ENCODE peak calls at places on chromosomes 12 and 14, in nine cellular contexts. D, U, T, A, N, O, B, G and X are unnamed samples.

GRCh38 chr12:130026608-130027176 is 122.9 kb upstream of the TMEM132D start:
- DNase-seq in D (no peak), U (no peak), T (no peak), A (peak), N (no peak), O (peak), B (peak), G (no peak), X (peak)

GRCh38 chr12:15304296-15304695 is 18.0 kb upstream of the PTPRO start:
- DNase-seq in D (no peak), U (no peak), T (no peak), A (no peak), N (no peak), O (no peak), B (no peak), G (no peak), X (no peak)

GRCh38 chr12:80821513-80822000 is 104.8 kb downstream of the MYF5 start:
- DNase-seq in D (peak), U (no peak), T (no peak), A (no peak), N (no peak), O (no peak), B (no peak), G (no peak), X (peak)

GRCh38 chr14:53054457-53054856 is 98.7 kb downstream of the DDHD1 start:
- DNase-seq in D (no peak), U (no peak), T (no peak), A (no peak), N (no peak), O (no peak), B (no peak), G (no peak), X (no peak)

GRCh38 chr12:112937741-112938719 is at the start of gene OAS3:
- DNase-seq in D (peak), U (peak), T (peak), A (peak), N (peak), O (peak), B (peak), G (peak), X (peak)

GRCh38 chr14:55117816-55118441 is 11.1 kb upstream of the LGALS3 start:
- DNase-seq in D (no peak), U (no peak), T (no peak), A (no peak), N (no peak), O (no peak), B (no peak), G (no peak), X (no peak)

GRCh38 chr12:57564178-57564740 is 14.4 kb downstream of the KIF5A start:
- DNase-seq in D (no peak), U (no peak), T (no peak), A (no peak), N (no peak), O (no peak), B (no peak), G (no peak), X (no peak)

GRCh38 chr12:73863541-73863940 is 674.1 kb upstream of the ATXN7L3B start:
- DNase-seq in D (no peak), U (no peak), T (no peak), A (no peak), N (no peak), O (no peak), B (no peak), G (no peak), X (no peak)

GRCh38 chr14:36738269-36738668 is 76.6 kb downstream of the PAX9 start:
- DNase-seq in D (no peak), U (no peak), T (no peak), A (no peak), N (no peak), O (no peak), B (no peak), G (no peak), X (no peak)